ENCODE peak calls at places on chromosomes 7 and 10, in four cellular contexts. N is C1 segment of cervical spinal cord, K is psoas muscle, A is uterus. Y is an unnamed sample.

GRCh38 chr7:70630647-70631457 is 501.1 kb upstream of the GALNT17 start:
- DNase-seq in N (no peak), K (peak; percentile 39), A (peak; percentile 53), Y (peak; percentile 63)

GRCh38 chr7:22140597-22140996 is 194.9 kb upstream of the CDCA7L start:
- DNase-seq in N (no peak), K (no peak), A (no peak), Y (no peak)

GRCh38 chr7:21640150-21640549 is 97.3 kb downstream of the DNAH11 start:
- DNase-seq in N (no peak), K (no peak), A (no peak), Y (no peak)

GRCh38 chr7:111091623-111092370 is 870 bp downstream of the LRRN3 start:
- DNase-seq in N (no peak), K (no peak), A (no peak), Y (no peak)

GRCh38 chr7:84729284-84729683 is 457.6 kb downstream of the SEMA3D start:
- DNase-seq in N (no peak), K (no peak), A (no peak), Y (no peak)

GRCh38 chr10:44306147-44306710 is 78.7 kb downstream of the CXCL12 start:
- DNase-seq in N (no peak), K (no peak), A (no peak), Y (no peak)

GRCh38 chr10:101067356-101068083 is 5.7 kb downstream of the KAZALD1 start:
- DNase-seq in N (peak; percentile 44), K (peak; percentile 64), A (peak; percentile 76), Y (peak; percentile 75)

GRCh38 chr7:121084748-121085336 is 96.3 kb downstream of the CPED1 start:
- DNase-seq in N (no peak), K (peak; percentile 26), A (no peak), Y (peak; percentile 28)

GRCh38 chr7:87600130-87601124 is at the start of gene ABCB1:
- DNase-seq in N (no peak), K (peak; percentile 58), A (peak; percentile 35), Y (peak; percentile 76)

GRCh38 chr7:37052673-37053072 is 328.4 kb upstream of the AOAH start:
- DNase-seq in N (no peak), K (no peak), A (no peak), Y (no peak)

GRCh38 chr7:27946351-27946750 is 206.4 kb downstream of the TAX1BP1 start:
- DNase-seq in N (no peak), K (no peak), A (no peak), Y (no peak)

GRCh38 chr7:106199813-106200364 is 84.9 kb downstream of the NAMPT start:
- DNase-seq in N (no peak), K (no peak), A (no peak), Y (no peak)

GRCh38 chr7:6376820-6377219 is 70.9 kb downstream of the DAGLB start:
- DNase-seq in N (no peak), K (no peak), A (no peak), Y (no peak)

GRCh38 chr10:28382520-28383269 is 79.8 kb upstream of the MPP7 start:
- DNase-seq in N (no peak), K (no peak), A (no peak), Y (no peak)

GRCh38 chr10:102120987-102121738 is 995 bp upstream of the LDB1 start:
- DNase-seq in N (peak; percentile 44), K (peak; percentile 46), A (peak; percentile 85), Y (no peak)

GRCh38 chr10:60495357-60495756 is 105.7 kb upstream of the ANK3 start:
- DNase-seq in N (no peak), K (no peak), A (no peak), Y (no peak)

GRCh38 chr10:133405844-133406527 is 12.0 kb downstream of the MTG1 start:
- DNase-seq in N (no peak), K (no peak), A (no peak), Y (no peak)

GRCh38 chr10:67695555-67695954 is 440 bp downstream of the CTNNA3 start:
- DNase-seq in N (no peak), K (no peak), A (no peak), Y (no peak)

GRCh38 chr7:28799619-28800018 is 158.5 kb downstream of the TRIL start:
- DNase-seq in N (no peak), K (no peak), A (no peak), Y (no peak)

GRCh38 chr10:76899490-76899889 is 738.1 kb downstream of the KCNMA1 start:
- DNase-seq in N (no peak), K (no peak), A (no peak), Y (no peak)

GRCh38 chr7:2120251-2120660 is 112.5 kb downstream of the MAD1L1 start:
- DNase-seq in N (no peak), K (no peak), A (no peak), Y (no peak)

GRCh38 chr7:131935180-131935579 is 378.8 kb upstream of the PODXL start:
- DNase-seq in N (no peak), K (no peak), A (no peak), Y (no peak)

GRCh38 chr10:114648368-114648767 is 9.7 kb downstream of the ABLIM1 start:
- DNase-seq in N (no peak), K (no peak), A (no peak), Y (no peak)

GRCh38 chr7:47292832-47293309 is 289.0 kb downstream of the TNS3 start:
- DNase-seq in N (no peak), K (no peak), A (no peak), Y (no peak)

GRCh38 chr7:157440346-157441022 is 103.7 kb downstream of the DNAJB6 start:
- DNase-seq in N (no peak), K (no peak), A (no peak), Y (no peak)

GRCh38 chr7:80499350-80499955 is 12.4 kb downstream of the GNAT3 start:
- DNase-seq in N (no peak), K (peak; percentile 36), A (peak; percentile 14), Y (peak; percentile 72)

GRCh38 chr7:94059747-94060146 is 55.6 kb upstream of the BET1 start:
- DNase-seq in N (no peak), K (no peak), A (no peak), Y (no peak)

GRCh38 chr7:37796134-37796775 is 52.1 kb upstream of the NME8 start:
- DNase-seq in N (no peak), K (no peak), A (no peak), Y (no peak)

GRCh38 chr7:47495269-47495875 is 86.5 kb downstream of the TNS3 start:
- DNase-seq in N (no peak), K (no peak), A (no peak), Y (no peak)

GRCh38 chr10:44913312-44914079 is 2.4 kb downstream of the TMEM72 start:
- DNase-seq in N (no peak), K (no peak), A (no peak), Y (no peak)

GRCh38 chr10:120285408-120285807 is 171.6 kb upstream of the PLPP4 start:
- DNase-seq in N (no peak), K (no peak), A (no peak), Y (no peak)

GRCh38 chr10:42866115-42866995 is 83.8 kb downstream of the BMS1 start:
- DNase-seq in N (peak; percentile 58), K (peak; percentile 81), A (peak; percentile 73), Y (peak; percentile 84)

GRCh38 chr10:5570979-5571810 is 46.4 kb downstream of the CALML3 start:
- DNase-seq in N (no peak), K (no peak), A (no peak), Y (no peak)

GRCh38 chr7:47763063-47763974 is 181.4 kb upstream of the TNS3 start:
- DNase-seq in N (no peak), K (no peak), A (no peak), Y (no peak)